ENCODE peak calls at places on chromosomes 11 and 22, in nine cellular contexts. One of them, this sample, is unnamed.

GRCh38 chr11:13009921-13010736 is 1.0 kb downstream of the RASSF10 start:
- DNase-seq in left ventricle myocardium inferior: no peak
- DNase-seq in astrocyte of the cerebellum: no peak
- DNase-seq in astrocyte of the spinal cord: no peak
- DNase-seq in colonic mucosa: peak
- DNase-seq in CD8-positive, alpha-beta T cell: no peak
- DNase-seq in GM12865: no peak
- DNase-seq in HFF-Myc: no peak
- DNase-seq in hepatocyte: peak
- DNase-seq in this sample: no peak

GRCh38 chr22:32723632-32724031 is 77.9 kb upstream of the TIMP3 start:
- DNase-seq in left ventricle myocardium inferior: peak
- DNase-seq in astrocyte of the cerebellum: peak
- DNase-seq in astrocyte of the spinal cord: peak
- DNase-seq in colonic mucosa: peak
- DNase-seq in CD8-positive, alpha-beta T cell: peak
- DNase-seq in GM12865: peak
- DNase-seq in HFF-Myc: peak
- DNase-seq in hepatocyte: peak
- DNase-seq in this sample: peak

GRCh38 chr11:39461065-39461464 is 1998.4 kb downstream of the LRRC4C start:
- DNase-seq in left ventricle myocardium inferior: no peak
- DNase-seq in astrocyte of the cerebellum: no peak
- DNase-seq in astrocyte of the spinal cord: no peak
- DNase-seq in colonic mucosa: no peak
- DNase-seq in CD8-positive, alpha-beta T cell: no peak
- DNase-seq in GM12865: no peak
- DNase-seq in HFF-Myc: no peak
- DNase-seq in hepatocyte: no peak
- DNase-seq in this sample: no peak

GRCh38 chr11:102384419-102385052 is 37.5 kb downstream of the BIRC2 start:
- DNase-seq in left ventricle myocardium inferior: peak
- DNase-seq in astrocyte of the cerebellum: no peak
- DNase-seq in astrocyte of the spinal cord: no peak
- DNase-seq in colonic mucosa: no peak
- DNase-seq in CD8-positive, alpha-beta T cell: no peak
- DNase-seq in GM12865: no peak
- DNase-seq in HFF-Myc: no peak
- DNase-seq in hepatocyte: no peak
- DNase-seq in this sample: no peak

GRCh38 chr11:30006876-30007275 is 10.0 kb downstream of the KCNA4 start:
- DNase-seq in left ventricle myocardium inferior: no peak
- DNase-seq in astrocyte of the cerebellum: no peak
- DNase-seq in astrocyte of the spinal cord: no peak
- DNase-seq in colonic mucosa: no peak
- DNase-seq in CD8-positive, alpha-beta T cell: no peak
- DNase-seq in GM12865: no peak
- DNase-seq in HFF-Myc: no peak
- DNase-seq in hepatocyte: no peak
- DNase-seq in this sample: no peak

GRCh38 chr11:353315-353857 is 15.9 kb upstream of the B4GALNT4 start:
- DNase-seq in left ventricle myocardium inferior: peak
- DNase-seq in astrocyte of the cerebellum: peak
- DNase-seq in astrocyte of the spinal cord: peak
- DNase-seq in colonic mucosa: peak
- DNase-seq in CD8-positive, alpha-beta T cell: no peak
- DNase-seq in GM12865: no peak
- DNase-seq in HFF-Myc: peak
- DNase-seq in hepatocyte: peak
- DNase-seq in this sample: peak

GRCh38 chr11:130816941-130817607 is 99.2 kb downstream of the SNX19 start:
- DNase-seq in left ventricle myocardium inferior: no peak
- DNase-seq in astrocyte of the cerebellum: no peak
- DNase-seq in astrocyte of the spinal cord: no peak
- DNase-seq in colonic mucosa: no peak
- DNase-seq in CD8-positive, alpha-beta T cell: no peak
- DNase-seq in GM12865: no peak
- DNase-seq in HFF-Myc: no peak
- DNase-seq in hepatocyte: no peak
- DNase-seq in this sample: no peak

GRCh38 chr11:62399172-62399867 is 19.5 kb upstream of the SCGB1A1 start:
- DNase-seq in left ventricle myocardium inferior: no peak
- DNase-seq in astrocyte of the cerebellum: no peak
- DNase-seq in astrocyte of the spinal cord: peak
- DNase-seq in colonic mucosa: no peak
- DNase-seq in CD8-positive, alpha-beta T cell: no peak
- DNase-seq in GM12865: no peak
- DNase-seq in HFF-Myc: no peak
- DNase-seq in hepatocyte: no peak
- DNase-seq in this sample: no peak

GRCh38 chr22:44210721-44211120 is 30.0 kb downstream of the PARVG start:
- DNase-seq in left ventricle myocardium inferior: no peak
- DNase-seq in astrocyte of the cerebellum: peak
- DNase-seq in astrocyte of the spinal cord: peak
- DNase-seq in colonic mucosa: no peak
- DNase-seq in CD8-positive, alpha-beta T cell: no peak
- DNase-seq in GM12865: no peak
- DNase-seq in HFF-Myc: no peak
- DNase-seq in hepatocyte: no peak
- DNase-seq in this sample: no peak

GRCh38 chr22:38298312-38299000 is 18.8 kb downstream of the CSNK1E start:
- DNase-seq in left ventricle myocardium inferior: no peak
- DNase-seq in astrocyte of the cerebellum: peak
- DNase-seq in astrocyte of the spinal cord: peak
- DNase-seq in colonic mucosa: no peak
- DNase-seq in CD8-positive, alpha-beta T cell: peak
- DNase-seq in GM12865: peak
- DNase-seq in HFF-Myc: no peak
- DNase-seq in hepatocyte: peak
- DNase-seq in this sample: no peak

GRCh38 chr11:71179877-71180276 is 72.5 kb downstream of the SHANK2 start:
- DNase-seq in left ventricle myocardium inferior: no peak
- DNase-seq in astrocyte of the cerebellum: no peak
- DNase-seq in astrocyte of the spinal cord: no peak
- DNase-seq in colonic mucosa: peak
- DNase-seq in CD8-positive, alpha-beta T cell: no peak
- DNase-seq in GM12865: no peak
- DNase-seq in HFF-Myc: no peak
- DNase-seq in hepatocyte: peak
- DNase-seq in this sample: no peak

GRCh38 chr11:26778000-26778757 is 56.3 kb upstream of the SLC5A12 start:
- DNase-seq in left ventricle myocardium inferior: no peak
- DNase-seq in astrocyte of the cerebellum: peak
- DNase-seq in astrocyte of the spinal cord: peak
- DNase-seq in colonic mucosa: no peak
- DNase-seq in CD8-positive, alpha-beta T cell: no peak
- DNase-seq in GM12865: peak
- DNase-seq in HFF-Myc: peak
- DNase-seq in hepatocyte: no peak
- DNase-seq in this sample: peak

GRCh38 chr11:114040706-114041211 is 18.8 kb upstream of the ZBTB16 start:
- DNase-seq in left ventricle myocardium inferior: no peak
- DNase-seq in astrocyte of the cerebellum: peak
- DNase-seq in astrocyte of the spinal cord: peak
- DNase-seq in colonic mucosa: peak
- DNase-seq in CD8-positive, alpha-beta T cell: no peak
- DNase-seq in GM12865: no peak
- DNase-seq in HFF-Myc: no peak
- DNase-seq in hepatocyte: peak
- DNase-seq in this sample: no peak

GRCh38 chr11:8748317-8748716 is 65.7 kb downstream of the RPL27A start:
- DNase-seq in left ventricle myocardium inferior: no peak
- DNase-seq in astrocyte of the cerebellum: no peak
- DNase-seq in astrocyte of the spinal cord: no peak
- DNase-seq in colonic mucosa: no peak
- DNase-seq in CD8-positive, alpha-beta T cell: no peak
- DNase-seq in GM12865: no peak
- DNase-seq in HFF-Myc: no peak
- DNase-seq in hepatocyte: no peak
- DNase-seq in this sample: no peak

GRCh38 chr22:45968003-45968650 is 8.8 kb downstream of the WNT7B start:
- DNase-seq in left ventricle myocardium inferior: no peak
- DNase-seq in astrocyte of the cerebellum: no peak
- DNase-seq in astrocyte of the spinal cord: peak
- DNase-seq in colonic mucosa: no peak
- DNase-seq in CD8-positive, alpha-beta T cell: no peak
- DNase-seq in GM12865: no peak
- DNase-seq in HFF-Myc: no peak
- DNase-seq in hepatocyte: no peak
- DNase-seq in this sample: no peak

GRCh38 chr22:20057596-20058268 is 22.3 kb upstream of the DGCR8 start:
- DNase-seq in left ventricle myocardium inferior: no peak
- DNase-seq in astrocyte of the cerebellum: no peak
- DNase-seq in astrocyte of the spinal cord: no peak
- DNase-seq in colonic mucosa: no peak
- DNase-seq in CD8-positive, alpha-beta T cell: no peak
- DNase-seq in GM12865: no peak
- DNase-seq in HFF-Myc: no peak
- DNase-seq in hepatocyte: no peak
- DNase-seq in this sample: no peak

GRCh38 chr11:122853261-122853660 is 15.0 kb downstream of the CRTAM start:
- DNase-seq in left ventricle myocardium inferior: no peak
- DNase-seq in astrocyte of the cerebellum: no peak
- DNase-seq in astrocyte of the spinal cord: no peak
- DNase-seq in colonic mucosa: no peak
- DNase-seq in CD8-positive, alpha-beta T cell: no peak
- DNase-seq in GM12865: no peak
- DNase-seq in HFF-Myc: no peak
- DNase-seq in hepatocyte: no peak
- DNase-seq in this sample: no peak

GRCh38 chr11:114929351-114929750 is 251.0 kb downstream of the NXPE2 start:
- DNase-seq in left ventricle myocardium inferior: no peak
- DNase-seq in astrocyte of the cerebellum: no peak
- DNase-seq in astrocyte of the spinal cord: no peak
- DNase-seq in colonic mucosa: no peak
- DNase-seq in CD8-positive, alpha-beta T cell: no peak
- DNase-seq in GM12865: no peak
- DNase-seq in HFF-Myc: no peak
- DNase-seq in hepatocyte: no peak
- DNase-seq in this sample: no peak

GRCh38 chr11:109423114-109423859 is 1.3 kb downstream of the C11orf87 start:
- DNase-seq in left ventricle myocardium inferior: no peak
- DNase-seq in astrocyte of the cerebellum: no peak
- DNase-seq in astrocyte of the spinal cord: peak
- DNase-seq in colonic mucosa: no peak
- DNase-seq in CD8-positive, alpha-beta T cell: no peak
- DNase-seq in GM12865: no peak
- DNase-seq in HFF-Myc: no peak
- DNase-seq in hepatocyte: peak
- DNase-seq in this sample: no peak

GRCh38 chr22:30444632-30445437 is 19.3 kb downstream of the MTFP1 start:
- DNase-seq in left ventricle myocardium inferior: no peak
- DNase-seq in astrocyte of the cerebellum: no peak
- DNase-seq in astrocyte of the spinal cord: peak
- DNase-seq in colonic mucosa: peak
- DNase-seq in CD8-positive, alpha-beta T cell: peak
- DNase-seq in GM12865: peak
- DNase-seq in HFF-Myc: no peak
- DNase-seq in hepatocyte: peak
- DNase-seq in this sample: no peak

DNA sequence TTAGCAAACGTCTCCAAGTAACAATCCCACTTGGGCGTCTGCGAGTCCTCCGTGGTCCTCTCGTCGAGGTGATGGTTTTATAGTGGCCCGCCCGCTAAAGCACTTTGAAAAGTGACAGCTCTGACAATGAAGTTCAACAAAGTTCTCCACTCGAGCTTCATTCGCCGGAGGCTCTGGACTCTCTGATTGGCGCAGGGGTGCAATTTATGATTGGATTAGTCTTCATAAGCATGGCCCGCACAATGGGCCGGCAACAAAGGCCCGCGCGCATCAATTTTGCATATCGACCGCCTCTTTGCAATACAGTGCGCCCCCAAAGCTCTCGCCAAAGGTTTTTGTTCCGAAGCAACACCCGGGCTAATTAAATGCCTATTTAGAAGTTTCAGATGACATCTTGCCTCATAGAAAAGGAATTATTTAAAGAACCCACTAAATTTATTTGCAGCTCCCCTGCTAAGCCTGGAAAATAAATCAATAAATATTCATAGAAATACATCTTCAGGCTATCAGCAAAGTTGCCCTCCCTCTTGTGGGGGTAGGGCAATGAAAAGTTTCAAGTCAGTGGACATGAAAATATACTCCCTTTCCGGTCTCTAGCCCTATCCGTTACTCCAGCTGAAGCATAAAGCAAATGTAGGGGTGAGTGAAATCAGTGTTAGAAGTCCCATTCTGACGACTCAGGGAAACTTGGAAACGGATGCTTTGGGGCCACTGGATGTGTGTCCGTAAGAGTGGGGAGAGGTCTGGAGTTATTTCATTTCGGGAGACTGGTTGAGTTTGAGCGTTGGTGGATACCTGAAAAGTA is at the start of gene DBX1:
- DNase-seq in left ventricle myocardium inferior: no peak
- DNase-seq in astrocyte of the cerebellum: no peak
- DNase-seq in astrocyte of the spinal cord: no peak
- DNase-seq in colonic mucosa: no peak
- DNase-seq in CD8-positive, alpha-beta T cell: no peak
- DNase-seq in GM12865: no peak
- DNase-seq in HFF-Myc: no peak
- DNase-seq in hepatocyte: no peak
- DNase-seq in this sample: no peak
- H3K4me3 ChIP-seq in left ventricle myocardium inferior: no peak
- H3K4me3 ChIP-seq in astrocyte of the cerebellum: no peak
- H3K4me3 ChIP-seq in astrocyte of the spinal cord: no peak
- H3K4me3 ChIP-seq in colonic mucosa: no peak
- H3K4me3 ChIP-seq in CD8-positive, alpha-beta T cell: no peak
- H3K4me3 ChIP-seq in GM12865: no peak
- H3K4me3 ChIP-seq in HFF-Myc: no peak
- H3K4me3 ChIP-seq in hepatocyte: no peak
- H3K4me3 ChIP-seq in this sample: no peak

GRCh38 chr11:125626381-125626950 is 1.5 kb downstream of the CHEK1 start:
- DNase-seq in left ventricle myocardium inferior: no peak
- DNase-seq in astrocyte of the cerebellum: peak
- DNase-seq in astrocyte of the spinal cord: no peak
- DNase-seq in colonic mucosa: no peak
- DNase-seq in CD8-positive, alpha-beta T cell: peak
- DNase-seq in GM12865: peak
- DNase-seq in HFF-Myc: peak
- DNase-seq in hepatocyte: no peak
- DNase-seq in this sample: no peak
- TF ChIP-seq CTCF in left ventricle myocardium inferior: no peak
- TF ChIP-seq CTCF in astrocyte of the cerebellum: peak
- TF ChIP-seq CTCF in astrocyte of the spinal cord: peak
- TF ChIP-seq CTCF in colonic mucosa: peak
- TF ChIP-seq CTCF in CD8-positive, alpha-beta T cell: peak
- TF ChIP-seq CTCF in GM12865: peak
- TF ChIP-seq CTCF in HFF-Myc: peak
- TF ChIP-seq CTCF in hepatocyte: peak
- TF ChIP-seq CTCF in this sample: peak

GRCh38 chr11:67418476-67419281 is 3.2 kb downstream of the CARNS1 start:
- DNase-seq in left ventricle myocardium inferior: peak
- DNase-seq in astrocyte of the cerebellum: no peak
- DNase-seq in astrocyte of the spinal cord: no peak
- DNase-seq in colonic mucosa: no peak
- DNase-seq in CD8-positive, alpha-beta T cell: peak
- DNase-seq in GM12865: no peak
- DNase-seq in HFF-Myc: no peak
- DNase-seq in hepatocyte: no peak
- DNase-seq in this sample: no peak
- H3K4me3 ChIP-seq in left ventricle myocardium inferior: peak
- H3K4me3 ChIP-seq in astrocyte of the cerebellum: no peak
- H3K4me3 ChIP-seq in astrocyte of the spinal cord: no peak
- H3K4me3 ChIP-seq in colonic mucosa: no peak
- H3K4me3 ChIP-seq in CD8-positive, alpha-beta T cell: peak
- H3K4me3 ChIP-seq in GM12865: no peak
- H3K4me3 ChIP-seq in HFF-Myc: no peak
- H3K4me3 ChIP-seq in hepatocyte: no peak
- H3K4me3 ChIP-seq in this sample: no peak

GRCh38 chr11:128484172-128484571 is 103.2 kb downstream of the ETS1 start:
- DNase-seq in left ventricle myocardium inferior: no peak
- DNase-seq in astrocyte of the cerebellum: no peak
- DNase-seq in astrocyte of the spinal cord: no peak
- DNase-seq in colonic mucosa: no peak
- DNase-seq in CD8-positive, alpha-beta T cell: no peak
- DNase-seq in GM12865: no peak
- DNase-seq in HFF-Myc: no peak
- DNase-seq in hepatocyte: no peak
- DNase-seq in this sample: no peak
- TF ChIP-seq CTCF in left ventricle myocardium inferior: peak
- TF ChIP-seq CTCF in astrocyte of the cerebellum: no peak
- TF ChIP-seq CTCF in astrocyte of the spinal cord: peak
- TF ChIP-seq CTCF in colonic mucosa: no peak
- TF ChIP-seq CTCF in CD8-positive, alpha-beta T cell: no peak
- TF ChIP-seq CTCF in GM12865: no peak
- TF ChIP-seq CTCF in HFF-Myc: no peak
- TF ChIP-seq CTCF in hepatocyte: no peak
- TF ChIP-seq CTCF in this sample: no peak

This sample was measured in AG04449.